ENCODE peak calls at places on chromosomes 16 and 17, in six cellular contexts. One of them, this sample, is unnamed.

GRCh38 chr17:68849673-68850260 is 105.4 kb downstream of the ABCA8 start:
- DNase-seq in tibial artery: no peak
- DNase-seq in thoracic aorta: no peak
- DNase-seq in stomach: no peak
- DNase-seq in IMR-90: no peak
- DNase-seq in NT2/D1: no peak
- DNase-seq in this sample: no peak

GRCh38 chr16:56302506-56302905 is 111.2 kb downstream of the GNAO1 start:
- DNase-seq in tibial artery: no peak
- DNase-seq in thoracic aorta: no peak
- DNase-seq in stomach: no peak
- DNase-seq in IMR-90: no peak
- DNase-seq in NT2/D1: no peak
- DNase-seq in this sample: no peak

GRCh38 chr17:61354895-61355294 is 44.7 kb upstream of the TBX2 start:
- DNase-seq in tibial artery: no peak
- DNase-seq in thoracic aorta: no peak
- DNase-seq in stomach: no peak
- DNase-seq in IMR-90: no peak
- DNase-seq in NT2/D1: no peak
- DNase-seq in this sample: no peak

GRCh38 chr17:60604686-60605334 is 4.8 kb downstream of the PPM1D start:
- DNase-seq in tibial artery: peak; percentile 44
- DNase-seq in thoracic aorta: peak; percentile 64
- DNase-seq in stomach: no peak
- DNase-seq in IMR-90: peak; percentile 51
- DNase-seq in NT2/D1: no peak
- DNase-seq in this sample: no peak

GRCh38 chr17:76353004-76353598 is 615 bp downstream of the PRPSAP1 start:
- DNase-seq in tibial artery: no peak
- DNase-seq in thoracic aorta: no peak
- DNase-seq in stomach: peak; percentile 34
- DNase-seq in IMR-90: no peak
- DNase-seq in NT2/D1: no peak
- DNase-seq in this sample: no peak

GRCh38 chr17:29292992-29293889 is 707 bp downstream of the NUFIP2 start:
- DNase-seq in tibial artery: peak; percentile 63
- DNase-seq in thoracic aorta: peak; percentile 14
- DNase-seq in stomach: peak; percentile 61
- DNase-seq in IMR-90: peak; percentile 34
- DNase-seq in NT2/D1: no peak
- DNase-seq in this sample: no peak

GRCh38 chr17:45936610-45937009 is 42.3 kb downstream of the MAPT start:
- DNase-seq in tibial artery: no peak
- DNase-seq in thoracic aorta: no peak
- DNase-seq in stomach: no peak
- DNase-seq in IMR-90: no peak
- DNase-seq in NT2/D1: no peak
- DNase-seq in this sample: no peak

GRCh38 chr16:52407778-52408177 is 139.2 kb downstream of the TOX3 start:
- DNase-seq in tibial artery: no peak
- DNase-seq in thoracic aorta: no peak
- DNase-seq in stomach: no peak
- DNase-seq in IMR-90: no peak
- DNase-seq in NT2/D1: no peak
- DNase-seq in this sample: no peak

GRCh38 chr16:17839272-17839671 is 368.5 kb upstream of the XYLT1 start:
- DNase-seq in tibial artery: no peak
- DNase-seq in thoracic aorta: no peak
- DNase-seq in stomach: no peak
- DNase-seq in IMR-90: no peak
- DNase-seq in NT2/D1: no peak
- DNase-seq in this sample: no peak

GRCh38 chr16:10077861-10078260 is 104.4 kb downstream of the GRIN2A start:
- DNase-seq in tibial artery: no peak
- DNase-seq in thoracic aorta: no peak
- DNase-seq in stomach: no peak
- DNase-seq in IMR-90: no peak
- DNase-seq in NT2/D1: no peak
- DNase-seq in this sample: no peak

GRCh38 chr16:75326333-75326732 is 74.9 kb upstream of the BCAR1 start:
- DNase-seq in tibial artery: no peak
- DNase-seq in thoracic aorta: no peak
- DNase-seq in stomach: no peak
- DNase-seq in IMR-90: no peak
- DNase-seq in NT2/D1: no peak
- DNase-seq in this sample: no peak

GRCh38 chr17:74453665-74454196 is 12.7 kb upstream of the CD300A start:
- DNase-seq in tibial artery: no peak
- DNase-seq in thoracic aorta: no peak
- DNase-seq in stomach: peak; percentile 94
- DNase-seq in IMR-90: no peak
- DNase-seq in NT2/D1: no peak
- DNase-seq in this sample: no peak

GRCh38 chr16:57871457-57871856 is 69.2 kb upstream of the KIFC3 start:
- DNase-seq in tibial artery: no peak
- DNase-seq in thoracic aorta: no peak
- DNase-seq in stomach: no peak
- DNase-seq in IMR-90: peak; percentile 76
- DNase-seq in NT2/D1: no peak
- DNase-seq in this sample: no peak

GRCh38 chr16:10624527-10624926 is 44.1 kb upstream of the EMP2 start:
- DNase-seq in tibial artery: no peak
- DNase-seq in thoracic aorta: no peak
- DNase-seq in stomach: no peak
- DNase-seq in IMR-90: no peak
- DNase-seq in NT2/D1: no peak
- DNase-seq in this sample: no peak

GRCh38 chr17:80187090-80187489 is 17.3 kb downstream of the CARD14 start:
- DNase-seq in tibial artery: no peak
- DNase-seq in thoracic aorta: no peak
- DNase-seq in stomach: no peak
- DNase-seq in IMR-90: peak; percentile 39
- DNase-seq in NT2/D1: no peak
- DNase-seq in this sample: no peak

GRCh38 chr17:78996781-78997201 is 12.8 kb downstream of the CANT1 start:
- DNase-seq in tibial artery: peak; percentile 17
- DNase-seq in thoracic aorta: no peak
- DNase-seq in stomach: no peak
- DNase-seq in IMR-90: no peak
- DNase-seq in NT2/D1: no peak
- DNase-seq in this sample: no peak

DNA sequence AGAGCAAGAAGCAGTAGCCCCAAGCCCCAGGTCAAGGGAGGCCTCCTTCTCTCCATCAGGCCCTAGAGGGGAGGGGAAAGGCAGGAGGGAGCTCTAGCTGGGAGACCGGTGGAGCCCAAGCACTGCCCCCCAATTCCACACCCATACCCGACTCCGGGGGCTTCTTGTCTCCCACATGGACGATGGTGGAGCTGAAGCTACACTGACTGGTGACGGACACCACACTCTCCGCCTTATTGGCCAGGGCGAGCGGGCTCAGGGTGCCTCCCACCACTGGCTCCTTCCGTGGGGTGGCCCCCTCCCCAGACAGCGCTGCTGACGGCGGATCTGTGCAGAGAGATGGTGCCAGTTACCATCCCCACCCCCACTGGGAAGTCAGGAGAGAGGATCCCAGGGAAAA is 6.4 kb downstream of the PER1 start:
- DNase-seq in tibial artery: no peak
- DNase-seq in thoracic aorta: no peak
- DNase-seq in stomach: no peak
- DNase-seq in IMR-90: no peak
- DNase-seq in NT2/D1: no peak
- DNase-seq in this sample: no peak
- H3K36me3 ChIP-seq in tibial artery: peaks cover 100% of the 10 kb centered on the region
- H3K36me3 ChIP-seq in thoracic aorta: peaks cover 99% of the 10 kb centered on the region
- H3K36me3 ChIP-seq in stomach: peaks cover 100% of the 10 kb centered on the region
- H3K36me3 ChIP-seq in IMR-90: peaks cover 67% of the 10 kb centered on the region
- H3K36me3 ChIP-seq in NT2/D1: peaks cover 84% of the 10 kb centered on the region
- H3K36me3 ChIP-seq in this sample: peaks cover 95% of the 10 kb centered on the region

DNA sequence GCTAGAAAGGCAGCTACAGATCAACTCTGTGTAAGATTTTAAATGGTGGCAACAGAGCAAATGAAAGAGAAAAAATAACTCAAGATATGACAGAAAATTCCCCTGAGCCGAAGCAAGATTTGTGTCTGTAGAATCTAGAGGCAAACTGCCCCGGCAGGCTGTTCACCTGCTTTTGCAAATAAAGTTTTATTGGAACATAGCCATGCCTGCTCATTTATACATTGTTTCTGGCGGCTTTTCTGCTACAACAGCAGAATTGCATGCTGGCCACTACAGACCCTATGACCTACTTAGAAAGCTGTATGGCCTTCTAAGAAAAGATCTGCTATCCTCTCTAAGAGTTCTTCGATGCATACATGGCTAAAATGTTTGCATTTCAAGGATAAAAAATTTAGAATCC is 119.5 kb downstream of the SALL1 start:
- DNase-seq in tibial artery: no peak
- DNase-seq in thoracic aorta: no peak
- DNase-seq in stomach: no peak
- DNase-seq in IMR-90: no peak
- DNase-seq in NT2/D1: no peak
- DNase-seq in this sample: no peak
- H3K4me1 ChIP-seq in tibial artery: no peaks in the 10 kb centered on the region
- H3K4me1 ChIP-seq in thoracic aorta: no peaks in the 10 kb centered on the region
- H3K4me1 ChIP-seq in stomach: peaks cover 13% of the 10 kb centered on the region
- H3K4me1 ChIP-seq in IMR-90: no peaks in the 10 kb centered on the region
- H3K4me1 ChIP-seq in NT2/D1: no peaks in the 10 kb centered on the region
- H3K4me1 ChIP-seq in this sample: no peaks in the 10 kb centered on the region

GRCh38 chr17:82081966-82082365 is 16.1 kb downstream of the FASN start:
- DNase-seq in tibial artery: no peak
- DNase-seq in thoracic aorta: no peak
- DNase-seq in stomach: no peak
- DNase-seq in IMR-90: no peak
- DNase-seq in NT2/D1: no peak
- DNase-seq in this sample: no peak
- H3K36me3 ChIP-seq in tibial artery: peaks cover 92% of the 10 kb centered on the region
- H3K36me3 ChIP-seq in thoracic aorta: peaks cover 66% of the 10 kb centered on the region
- H3K36me3 ChIP-seq in stomach: peaks cover 91% of the 10 kb centered on the region
- H3K36me3 ChIP-seq in IMR-90: peaks cover 78% of the 10 kb centered on the region
- H3K36me3 ChIP-seq in NT2/D1: peaks cover 95% of the 10 kb centered on the region
- H3K36me3 ChIP-seq in this sample: peaks cover 68% of the 10 kb centered on the region

DNA sequence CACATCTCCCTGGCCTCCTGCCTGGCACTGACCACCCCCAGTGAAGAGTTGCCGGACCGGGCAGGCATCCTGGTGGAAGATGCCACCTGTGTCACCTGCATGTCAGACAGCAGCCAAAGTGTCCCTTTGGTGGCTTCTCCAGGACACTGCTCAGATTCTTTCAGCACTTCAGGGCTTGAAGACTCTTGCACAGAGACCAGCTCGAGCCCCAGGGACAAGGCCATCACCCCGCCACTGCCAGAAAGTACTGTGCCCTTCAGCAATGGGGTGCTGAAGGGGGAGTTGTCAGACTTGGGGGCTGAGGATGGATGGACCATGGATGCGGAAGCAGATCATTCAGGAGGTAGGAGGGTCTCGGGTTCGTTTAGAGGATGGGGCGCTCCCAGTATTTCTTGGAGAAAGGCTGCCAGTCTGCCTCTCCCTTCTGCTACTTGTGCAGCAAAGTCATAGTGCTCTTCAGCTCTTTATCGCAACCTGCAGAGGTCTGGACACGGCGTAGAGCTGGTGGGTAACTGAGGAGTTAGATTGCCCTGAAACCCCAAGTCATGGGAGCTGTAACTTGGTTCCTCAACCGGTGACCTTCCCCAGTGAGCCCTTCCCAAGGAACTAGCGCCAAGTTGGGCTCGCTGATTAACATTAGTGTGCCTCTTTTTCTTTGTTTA is 21.9 kb downstream of the AKAP1 start:
- DNase-seq in tibial artery: no peak
- DNase-seq in thoracic aorta: no peak
- DNase-seq in stomach: no peak
- DNase-seq in IMR-90: no peak
- DNase-seq in NT2/D1: no peak
- DNase-seq in this sample: no peak
- H3K4me1 ChIP-seq in tibial artery: peaks cover 47% of the 10 kb centered on the region
- H3K4me1 ChIP-seq in thoracic aorta: peaks cover 31% of the 10 kb centered on the region
- H3K4me1 ChIP-seq in stomach: peaks cover 95% of the 10 kb centered on the region
- H3K4me1 ChIP-seq in IMR-90: peaks cover 2% of the 10 kb centered on the region
- H3K4me1 ChIP-seq in NT2/D1: peaks cover 19% of the 10 kb centered on the region
- H3K4me1 ChIP-seq in this sample: peaks cover 66% of the 10 kb centered on the region